ENCODE peak calls at places on chromosomes 4 and X, in eight cellular contexts. D is IMR-90, P is kidney, T is foreskin fibroblast, Y is tibial artery, R is body of pancreas, X is HL-60, E is MM.1S. I is an unnamed sample.

GRCh38 chrX:153539171-153539978 is 21.9 kb downstream of the ATP2B3 start:
- DNase-seq in D (peak; percentile 44), P (peak; percentile 87), T (peak; percentile 22), Y (peak; percentile 70), R (peak; percentile 70), X (peak; percentile 67), E (peak; percentile 42), I (peak; percentile 52)

GRCh38 chr4:157674699-157675098 is 454.2 kb downstream of the GRIA2 start:
- DNase-seq in D (no peak), P (no peak), T (no peak), Y (no peak), R (peak; percentile 38), X (no peak), E (no peak), I (no peak)

GRCh38 chr4:90081432-90082195 is 45.6 kb upstream of the CCSER1 start:
- DNase-seq in D (no peak), P (no peak), T (no peak), Y (no peak), R (no peak), X (no peak), E (no peak), I (no peak)

GRCh38 chrX:8201896-8202331 is 30.8 kb upstream of the VCX2 start:
- DNase-seq in D (no peak), P (no peak), T (no peak), Y (no peak), R (no peak), X (no peak), E (no peak), I (peak; percentile 11)

GRCh38 chrX:63032811-63033210 is 318.3 kb downstream of the SPIN4 start:
- DNase-seq in D (no peak), P (no peak), T (no peak), Y (no peak), R (no peak), X (no peak), E (no peak), I (no peak)

GRCh38 chr4:138199568-138200235 is 42.4 kb downstream of the SLC7A11 start:
- DNase-seq in D (peak; percentile 33), P (no peak), T (no peak), Y (no peak), R (peak; percentile 66), X (no peak), E (no peak), I (no peak)

GRCh38 chr4:148444296-148445070 is 2.3 kb upstream of the NR3C2 start:
- DNase-seq in D (no peak), P (peak; percentile 79), T (no peak), Y (peak; percentile 68), R (peak; percentile 47), X (no peak), E (peak; percentile 27), I (no peak)

GRCh38 chr4:112321768-112322684 is 24.9 kb downstream of the ALPK1 start:
- DNase-seq in D (peak; percentile 60), P (no peak), T (peak; percentile 14), Y (no peak), R (peak; percentile 52), X (peak; percentile 79), E (peak; percentile 83), I (peak; percentile 67)

GRCh38 chr4:76697129-76697803 is 200.7 kb downstream of the SOWAHB start:
- DNase-seq in D (no peak), P (no peak), T (no peak), Y (no peak), R (no peak), X (no peak), E (peak; percentile 90), I (no peak)

GRCh38 chr4:176492648-176493302 is 173.0 kb downstream of the SPCS3 start:
- DNase-seq in D (peak; percentile 34), P (no peak), T (no peak), Y (no peak), R (no peak), X (no peak), E (peak; percentile 91), I (peak; percentile 13)
- H3K4me3 ChIP-seq in D (no peak overlapping the region), P (no peak overlapping the region), T (no peak overlapping the region), Y (no peak overlapping the region), R (no peak overlapping the region), X (no peak overlapping the region), E (peak overlapping the region; percentile 4), I (no peak overlapping the region)

GRCh38 chrX:106281383-106281782 is 113.3 kb downstream of the PWWP3B start:
- DNase-seq in D (no peak), P (no peak), T (no peak), Y (no peak), R (no peak), X (no peak), E (no peak), I (no peak)

GRCh38 chrX:106284431-106285025 is 116.4 kb downstream of the PWWP3B start:
- DNase-seq in D (no peak), P (no peak), T (no peak), Y (no peak), R (no peak), X (no peak), E (no peak), I (no peak)

DNA sequence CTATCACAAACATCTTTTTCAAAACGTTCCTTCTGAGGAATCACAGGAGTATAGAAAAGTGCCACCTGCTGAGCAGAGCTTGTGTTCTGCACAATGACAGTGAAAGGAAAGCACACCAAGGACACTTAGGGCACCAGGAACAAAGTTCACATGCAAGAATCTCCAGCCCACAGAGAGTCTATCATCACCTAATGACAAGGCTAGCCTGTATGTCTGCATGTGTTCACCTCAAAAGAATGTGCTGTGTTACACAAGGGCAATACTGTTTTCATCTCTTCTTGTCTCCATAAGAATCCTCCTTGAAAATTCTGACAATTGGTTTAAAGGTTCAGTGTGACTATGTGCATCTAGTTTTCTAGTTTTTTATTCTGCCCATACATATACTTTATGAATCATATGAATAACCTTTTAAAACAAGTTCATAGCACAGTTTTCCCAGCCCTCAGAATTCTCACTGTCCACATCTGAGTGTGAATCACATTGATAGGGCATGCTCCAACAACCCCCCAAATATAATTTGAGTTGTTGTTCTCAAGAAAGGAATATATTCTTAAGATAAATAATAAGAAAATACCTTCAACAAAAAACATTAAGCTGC is 118.0 kb downstream of the PWWP3B start:
- DNase-seq in D (no peak), P (no peak), T (no peak), Y (no peak), R (no peak), X (no peak), E (no peak), I (peak; percentile 63)
- H3K4me3 ChIP-seq in D (no peak overlapping the region), P (no peak overlapping the region), T (no peak overlapping the region), Y (no peak overlapping the region), R (no peak overlapping the region), X (no peak overlapping the region), E (no peak overlapping the region), I (no peak overlapping the region)

GRCh38 chrX:119990995-119991787 is 47.6 kb upstream of the NKAP start:
- DNase-seq in D (no peak), P (no peak), T (no peak), Y (no peak), R (no peak), X (peak; percentile 42), E (no peak), I (no peak)

GRCh38 chrX:119996069-119996468 is 52.5 kb upstream of the NKAP start:
- DNase-seq in D (no peak), P (no peak), T (no peak), Y (no peak), R (no peak), X (no peak), E (no peak), I (no peak)

GRCh38 chrX:119989905-119990408 is 46.4 kb upstream of the NKAP start:
- DNase-seq in D (no peak), P (no peak), T (no peak), Y (no peak), R (no peak), X (no peak), E (no peak), I (no peak)

GRCh38 chrX:119986203-119986602 is 42.7 kb upstream of the NKAP start:
- DNase-seq in D (no peak), P (no peak), T (no peak), Y (no peak), R (no peak), X (no peak), E (no peak), I (no peak)

GRCh38 chrX:119990409-119990994 is 47.0 kb upstream of the NKAP start:
- DNase-seq in D (no peak), P (no peak), T (no peak), Y (no peak), R (peak; percentile 29), X (peak; percentile 25), E (peak; percentile 12), I (no peak)
- H3K4me3 ChIP-seq in D (no peak overlapping the region), P (no peak overlapping the region), T (no peak overlapping the region), Y (peak overlapping the region; percentile 31), R (no peak overlapping the region), X (peak overlapping the region; percentile 46), E (peak overlapping the region; percentile 62), I (no peak overlapping the region)

GRCh38 chrX:734411-734810 is 103.8 kb downstream of the SHOX start:
- DNase-seq in D (no peak), P (no peak), T (no peak), Y (peak; percentile 41), R (no peak), X (no peak), E (no peak), I (no peak)
- H3K4me3 ChIP-seq in D (no peak overlapping the region), P (no peak overlapping the region), T (no peak overlapping the region), Y (no peak overlapping the region), R (no peak overlapping the region), X (no peak overlapping the region), E (no peak overlapping the region), I (no peak overlapping the region)

GRCh38 chr4:145565328-145565727 is 53.9 kb upstream of the MMAA start:
- DNase-seq in D (no peak), P (no peak), T (no peak), Y (no peak), R (no peak), X (no peak), E (peak; percentile 29), I (peak; percentile 41)
- H3K4me3 ChIP-seq in D (no peak overlapping the region), P (no peak overlapping the region), T (no peak overlapping the region), Y (no peak overlapping the region), R (no peak overlapping the region), X (no peak overlapping the region), E (no peak overlapping the region), I (no peak overlapping the region)

GRCh38 chrX:15854712-15855561 is at the start of gene AP1S2:
- DNase-seq in D (peak; percentile 92), P (peak; percentile 99), T (peak; percentile 90), Y (peak; percentile 94), R (peak; percentile 94), X (peak; percentile 96), E (peak; percentile 91), I (peak; percentile 92)
- H3K4me3 ChIP-seq in D (peak within 1 kb of the TSS; percentile 60), P (peak within 1 kb of the TSS; percentile 91), T (peak within 1 kb of the TSS; percentile 76), Y (peak within 1 kb of the TSS; percentile 87), R (peak within 1 kb of the TSS; percentile 62), X (peak within 1 kb of the TSS; percentile 77), E (peak within 1 kb of the TSS; percentile 83), I (peak within 1 kb of the TSS; percentile 76)

DNA sequence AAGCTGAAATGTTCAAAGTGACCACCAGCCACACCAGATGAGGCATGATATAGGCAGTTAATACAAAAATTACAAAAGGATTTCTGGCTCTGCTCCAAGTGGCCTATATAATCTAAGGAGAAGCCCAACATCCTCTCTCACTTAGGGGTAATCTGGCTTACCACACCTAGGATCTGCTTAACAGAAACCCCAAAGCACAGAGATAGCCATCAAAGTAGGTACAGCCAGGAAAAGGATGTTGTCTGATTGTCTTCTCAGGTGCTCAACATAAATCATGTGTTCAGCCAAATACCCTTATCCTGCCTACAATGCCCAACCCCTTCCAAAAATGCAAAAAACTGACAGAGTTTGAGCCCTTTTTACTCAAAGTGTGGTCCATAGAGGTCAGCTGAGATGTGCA is 54.0 kb downstream of the PPM1K start:
- DNase-seq in D (no peak), P (no peak), T (no peak), Y (no peak), R (no peak), X (no peak), E (no peak), I (no peak)
- H3K4me3 ChIP-seq in D (no peak overlapping the region), P (no peak overlapping the region), T (no peak overlapping the region), Y (peak overlapping the region; percentile 52), R (no peak overlapping the region), X (no peak overlapping the region), E (no peak overlapping the region), I (no peak overlapping the region)

I was measured in fibroblast of villous mesenchyme.